ENCODE peak calls at places on chromosomes 12 and 14, in nine cellular contexts. R is right cardiac atrium; X is mammary epithelial cell; F is stimulated activated naive B cell treated with anti-CD40 and anti-IgM and Interleukin-4, amounts not matched to agents 10 μg/mL and 1 μg/mL and 100 μg/mL, for 72 hours; Y is heart left ventricle; O is A549; P is RWPE1; D is T-helper 2 cell; V is GM03348. L is an unnamed sample.

GRCh38 chr12:54945082-54945481 is 39.5 kb downstream of the TESPA1 start:
- DNase-seq in D (no peak), P (no peak), V (no peak), F (no peak), Y (no peak), X (no peak), O (no peak), R (no peak), L (peak; percentile 51)

GRCh38 chr12:12943589-12944260 is 8.2 kb downstream of the GPRC5D start:
- DNase-seq in P (no peak), X (no peak), D (no peak), O (no peak), F (no peak), Y (no peak), R (no peak), V (peak; percentile 64), L (no peak)

GRCh38 chr12:19547258-19547657 is 108.0 kb downstream of the AEBP2 start:
- DNase-seq in P (no peak), Y (no peak), O (no peak), F (no peak), R (no peak), X (no peak), D (no peak), V (peak; percentile 54), L (no peak)

GRCh38 chr12:4307593-4308333 is 13.2 kb upstream of the TIGAR start:
- DNase-seq in X (peak; percentile 98), D (no peak), V (peak; percentile 84), Y (peak; percentile 77), O (peak; percentile 87), F (no peak), R (peak; percentile 56), P (peak; percentile 91), L (peak; percentile 67)

GRCh38 chr14:104956290-104956890 is 21.8 kb downstream of the AHNAK2 start:
- DNase-seq in Y (no peak), P (no peak), D (no peak), X (no peak), O (no peak), V (no peak), R (no peak), F (no peak), L (peak; percentile 14)

GRCh38 chr12:14442221-14442881 is 76.9 kb downstream of the ATF7IP start:
- DNase-seq in O (no peak), D (no peak), P (no peak), F (no peak), R (no peak), Y (no peak), V (peak; percentile 4), X (no peak), L (no peak)

GRCh38 chr14:96122496-96122895 is 82.1 kb upstream of the BDKRB2 start:
- DNase-seq in O (peak; percentile 73), Y (no peak), D (no peak), V (no peak), P (no peak), X (no peak), F (no peak), R (no peak), L (no peak)

GRCh38 chr12:3170423-3171194 is 93.4 kb downstream of the TSPAN9 start:
- DNase-seq in Y (no peak), F (no peak), V (peak; percentile 88), R (no peak), O (peak; percentile 77), P (peak; percentile 85), X (peak; percentile 80), D (no peak), L (no peak)

GRCh38 chr12:27064397-27065342 is 17.7 kb downstream of the C12orf71 start:
- DNase-seq in V (peak; percentile 36), O (no peak), P (no peak), F (peak; percentile 9), X (no peak), D (no peak), Y (no peak), R (no peak), L (no peak)

GRCh38 chr14:76386922-76387782 is 11.2 kb downstream of the ESRRB start:
- DNase-seq in V (peak; percentile 91), X (peak; percentile 53), P (peak; percentile 84), Y (peak; percentile 63), F (peak; percentile 55), D (peak; percentile 25), R (peak; percentile 54), O (peak; percentile 61), L (peak; percentile 59)

GRCh38 chr12:263574-263973 is 938 bp upstream of the SLC6A13 start:
- DNase-seq in V (no peak), O (peak; percentile 20), F (no peak), P (peak; percentile 5), R (no peak), X (no peak), Y (no peak), D (no peak), L (no peak)

GRCh38 chr12:72264548-72265175 is 7.5 kb upstream of the TRHDE start:
- DNase-seq in X (no peak), V (peak; percentile 7), F (no peak), O (peak; percentile 24), D (no peak), P (no peak), Y (no peak), R (no peak), L (no peak)

GRCh38 chr12:96240251-96240650 is 46.1 kb downstream of the ELK3 start:
- DNase-seq in F (no peak), D (no peak), Y (no peak), O (no peak), P (no peak), R (no peak), V (no peak), X (no peak), L (no peak)

GRCh38 chr12:241266-241665 is 21.4 kb downstream of the SLC6A13 start:
- DNase-seq in Y (no peak), F (no peak), O (no peak), P (no peak), D (no peak), R (no peak), X (no peak), V (no peak), L (no peak)

GRCh38 chr12:45235087-45236025 is 19.5 kb downstream of the ANO6 start:
- DNase-seq in X (peak; percentile 86), P (peak; percentile 91), D (no peak), F (no peak), R (no peak), V (peak; percentile 51), O (peak; percentile 69), Y (no peak), L (peak; percentile 49)

GRCh38 chr12:105330938-105331804 is 680 bp downstream of the C12orf75 start:
- DNase-seq in X (peak; percentile 27), V (peak; percentile 47), P (peak; percentile 27), Y (peak; percentile 29), F (peak; percentile 18), D (peak; percentile 29), O (peak; percentile 18), R (peak; percentile 27), L (no peak)

GRCh38 chr14:88002421-88002820 is 2.5 kb upstream of the GPR65 start:
- DNase-seq in V (no peak), P (no peak), X (no peak), R (no peak), D (no peak), O (no peak), Y (no peak), F (no peak), L (no peak)

GRCh38 chr14:99671230-99672224 is 12.6 kb upstream of the CYP46A1 start:
- DNase-seq in R (no peak), V (no peak), O (no peak), D (no peak), F (no peak), X (no peak), P (no peak), Y (no peak), L (peak; percentile 6)

GRCh38 chr14:71362920-71363584 is 455.8 kb downstream of the PCNX1 start:
- DNase-seq in O (no peak), R (no peak), V (peak; percentile 61), P (no peak), D (no peak), F (no peak), X (peak; percentile 29), Y (no peak), L (no peak)